ENCODE peak calls at places on chromosomes 16 and 17, in seven cellular contexts. M is DMS79; K is effector memory CD4-positive, alpha-beta T cell; I is stimulated activated CD8-positive, alpha-beta memory T cell treated with anti-CD3 and anti-CD28 coated beads, Interleukin-4, amount 100 ng/mL, for 1 hour; R is amniotic epithelial cell; E is PC-3; L is central memory CD8-positive, alpha-beta T cell. P is an unnamed sample.

GRCh38 chr17:48819466-48819865 is 2.4 kb upstream of the TTLL6 start:
- DNase-seq in K (no peak), R (no peak), M (no peak), L (no peak), E (no peak), I (no peak), P (no peak)

GRCh38 chr16:14585287-14585686 is 44.8 kb downstream of the PARN start:
- DNase-seq in M (peak; percentile 91), I (no peak), E (no peak), R (no peak), L (no peak), K (no peak), P (no peak)

GRCh38 chr17:65730711-65731169 is 169.3 kb upstream of the AXIN2 start:
- DNase-seq in M (no peak), R (peak; percentile 64), I (no peak), L (no peak), E (no peak), K (no peak), P (no peak)

GRCh38 chr17:79388556-79389295 is 222.1 kb downstream of the RBFOX3 start:
- DNase-seq in E (peak; percentile 74), R (no peak), M (no peak), K (no peak), L (no peak), I (no peak), P (peak; percentile 51)

GRCh38 chr17:81217531-81217930 is 5.2 kb downstream of the CEP131 start:
- DNase-seq in E (no peak), M (no peak), K (no peak), I (no peak), L (no peak), R (no peak), P (no peak)

GRCh38 chr17:10729334-10730193 is at the start of gene TMEM220:
- DNase-seq in R (peak; percentile 77), E (peak; percentile 60), M (no peak), K (no peak), I (no peak), L (no peak), P (peak; percentile 40)

GRCh38 chr17:42878123-42878880 is 22.3 kb upstream of the G6PC1 start:
- DNase-seq in L (no peak), E (no peak), K (no peak), I (no peak), M (no peak), R (no peak), P (no peak)

GRCh38 chr16:56164636-56165035 is 26.7 kb upstream of the GNAO1 start:
- DNase-seq in M (no peak), I (no peak), L (no peak), K (no peak), E (no peak), R (no peak), P (no peak)

GRCh38 chr17:17506181-17506741 is 10.1 kb upstream of the RASD1 start:
- DNase-seq in K (no peak), M (no peak), E (no peak), L (no peak), I (no peak), R (no peak), P (peak; percentile 56)

GRCh38 chr16:89256651-89257254 is 39.2 kb downstream of the ZNF778 start:
- DNase-seq in K (peak; percentile 63), L (peak; percentile 54), M (no peak), R (no peak), E (peak; percentile 81), I (peak; percentile 45), P (peak; percentile 65)

GRCh38 chr17:57242148-57242547 is 14.2 kb upstream of the MSI2 start:
- DNase-seq in E (no peak), I (no peak), K (no peak), M (no peak), L (no peak), R (no peak), P (no peak)

GRCh38 chr17:81537856-81538555 is 9.8 kb downstream of the FSCN2 start:
- DNase-seq in I (no peak), L (no peak), R (no peak), K (no peak), M (peak; percentile 69), E (no peak), P (no peak)

GRCh38 chr17:8190506-8190905 is 526 bp upstream of the BORCS6 start:
- DNase-seq in I (no peak), M (no peak), L (no peak), K (no peak), R (no peak), E (no peak), P (no peak)

GRCh38 chr16:31200821-31201510 is 1.6 kb downstream of the PYCARD start:
- DNase-seq in R (no peak), K (no peak), I (peak; percentile 27), M (no peak), L (no peak), E (peak; percentile 50), P (no peak)

GRCh38 chr16:57196753-57197152 is 10.6 kb downstream of the RSPRY1 start:
- DNase-seq in L (no peak), R (peak; percentile 41), I (no peak), K (no peak), E (no peak), M (no peak), P (no peak)